ENCODE peak calls at places on chromosomes 12 and 14, in four cellular contexts. L is ovary, B is mammary epithelial cell, T is AG09319. P is an unnamed sample.
A peak's percentile ranks its signal among the peaks of the same experiment; 100 is the strongest.

GRCh38 chr14:62528296-62528695 is 517.0 kb downstream of the KCNH5 start:
- DNase-seq in T (no peak), B (peak; percentile 12), L (no peak), P (no peak)

GRCh38 chr14:92282669-92283068 is 40.3 kb upstream of the SLC24A4 start:
- DNase-seq in L (no peak), B (no peak), T (no peak), P (no peak)

GRCh38 chr14:64812412-64812811 is 67.3 kb downstream of the SPTB start:
- DNase-seq in L (no peak), T (no peak), B (peak; percentile 61), P (no peak)

GRCh38 chr12:77865178-77865577 is 34.5 kb downstream of the NAV3 start:
- DNase-seq in B (no peak), L (no peak), T (no peak), P (no peak)

GRCh38 chr12:114829833-114830232 is 145.9 kb upstream of the TBX3 start:
- DNase-seq in B (no peak), T (no peak), L (no peak), P (no peak)

GRCh38 chr14:93957333-93957710 is 19.0 kb downstream of the ASB2 start:
- DNase-seq in T (no peak), L (no peak), B (no peak), P (no peak)

GRCh38 chr14:104197449-104198247 is 59.3 kb downstream of the KIF26A start:
- DNase-seq in L (no peak), T (no peak), B (no peak), P (no peak)

GRCh38 chr14:64880382-64881121 is 845 bp upstream of the SPTB start:
- DNase-seq in T (no peak), L (no peak), B (peak; percentile 9), P (peak; percentile 81)

GRCh38 chr12:80967565-80967964 is 29.8 kb upstream of the LIN7A start:
- DNase-seq in T (no peak), B (no peak), L (no peak), P (no peak)

GRCh38 chr14:104464907-104465306 is 114.7 kb upstream of the C14orf180 start:
- DNase-seq in T (no peak), L (no peak), B (no peak), P (no peak)

GRCh38 chr12:93572712-93573551 is 457 bp downstream of the SOCS2 start:
- DNase-seq in T (no peak), B (peak; percentile 15), L (peak; percentile 25), P (peak; percentile 41)

DNA sequence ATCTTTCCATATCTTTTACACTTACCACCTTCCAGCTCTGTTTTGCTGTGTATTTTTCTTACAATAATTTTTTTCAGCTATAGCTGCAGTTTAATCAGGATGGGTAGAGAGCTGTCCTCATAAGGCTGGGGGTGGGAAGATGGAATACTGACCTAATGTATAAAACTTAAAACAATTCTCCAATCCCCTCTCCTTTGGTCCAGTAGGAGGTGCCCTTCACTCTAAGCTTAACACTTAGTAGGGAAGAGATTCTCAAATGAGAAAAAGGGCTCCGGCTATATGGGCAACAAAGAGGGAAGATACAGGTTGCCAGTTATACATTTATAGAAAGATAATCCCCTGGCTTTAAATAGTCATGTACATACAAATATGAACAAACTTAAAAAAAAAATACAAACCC is 2.8 kb downstream of the ORMDL2 start:
- DNase-seq in B (no peak), T (no peak), L (no peak), P (no peak)
- TF ChIP-seq CTCF in B (peak; percentile 26), T (peak; percentile 25), L (no peak), P (peak; percentile 26)

GRCh38 chr12:63045020-63045860 is 105.8 kb downstream of the AVPR1A start:
- DNase-seq in L (no peak), B (peak; percentile 73), T (peak; percentile 25), P (no peak)
- TF ChIP-seq CTCF in L (no peak), B (no peak), T (no peak), P (no peak)

GRCh38 chr12:41795910-41796309 is 348.8 kb downstream of the GXYLT1 start:
- DNase-seq in T (no peak), B (no peak), L (no peak), P (no peak)
- TF ChIP-seq CTCF in T (no peak), B (no peak), L (no peak), P (no peak)

DNA sequence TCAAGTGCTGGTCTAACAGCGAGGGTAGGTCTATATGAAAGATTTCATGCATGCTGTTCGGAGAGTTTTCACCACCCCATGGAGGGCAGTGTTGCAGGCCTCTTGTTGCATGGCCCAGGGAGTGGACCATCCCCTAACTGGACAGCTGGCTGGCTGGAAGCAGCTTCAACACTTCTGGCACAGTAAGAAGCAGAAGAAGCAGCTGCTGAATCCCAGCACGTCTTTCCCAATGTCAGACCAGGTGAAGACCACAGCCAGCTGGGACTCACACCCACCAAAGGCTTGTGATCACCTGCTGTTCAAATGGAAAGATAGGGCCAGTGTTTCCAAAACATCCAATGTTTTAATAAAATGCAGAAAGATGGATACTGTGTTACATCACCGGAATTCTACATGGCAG is 1423.6 kb downstream of the AACS start:
- DNase-seq in L (no peak), T (no peak), B (no peak), P (no peak)
- TF ChIP-seq CTCF in L (no peak), T (no peak), B (no peak), P (no peak)

P was measured in GM13977.